ENCODE peak calls at places on chromosomes 4 and X, in four cellular contexts. K is left ventricle myocardium inferior, C is BJ, B is body of pancreas. J is an unnamed sample.

GRCh38 chrX:150365051-150365952 is 2.2 kb downstream of the MAMLD1 start:
- DNase-seq in C (no peak), B (peak), K (peak), J (no peak)

GRCh38 chrX:104864296-104864695 is 298.3 kb downstream of the IL1RAPL2 start:
- DNase-seq in K (no peak), B (no peak), C (no peak), J (no peak)

GRCh38 chr4:151204925-151205524 is 71.9 kb upstream of the PRSS48 start:
- DNase-seq in K (no peak), C (no peak), B (no peak), J (no peak)

GRCh38 chr4:184889683-184890082 is 63.9 kb upstream of the ACSL1 start:
- DNase-seq in C (no peak), B (no peak), K (no peak), J (no peak)

GRCh38 chrX:145393702-145394235 is 146.5 kb downstream of the SPANXN1 start:
- DNase-seq in C (no peak), B (no peak), K (no peak), J (no peak)

GRCh38 chr4:182738283-182739047 is 178.7 kb downstream of the DCTD start:
- DNase-seq in K (no peak), B (no peak), C (no peak), J (peak)

GRCh38 chr4:168199262-168199957 is 107.1 kb downstream of the ANXA10 start:
- DNase-seq in C (no peak), B (no peak), K (no peak), J (no peak)

GRCh38 chr4:182449186-182449880 is 206.1 kb downstream of the TENM3 start:
- DNase-seq in K (no peak), B (no peak), C (no peak), J (peak)

GRCh38 chrX:17826609-17827496 is 34.2 kb downstream of the RAI2 start:
- DNase-seq in C (no peak), K (no peak), B (no peak), J (no peak)

GRCh38 chr4:165922747-165923146 is 49.7 kb downstream of the TLL1 start:
- DNase-seq in B (no peak), C (no peak), K (no peak), J (no peak)

GRCh38 chrX:153870791-153871360 is 15.1 kb downstream of the L1CAM start:
- DNase-seq in B (no peak), C (no peak), K (no peak), J (no peak)

GRCh38 chr4:181294421-181294820 is 948.8 kb upstream of the TENM3 start:
- DNase-seq in C (no peak), K (no peak), B (no peak), J (no peak)

GRCh38 chrX:63746278-63746677 is 38.7 kb downstream of the ARHGEF9 start:
- DNase-seq in B (no peak), K (no peak), C (no peak), J (no peak)

GRCh38 chr4:76449362-76449767 is 14.3 kb downstream of the SHROOM3 start:
- DNase-seq in C (no peak), B (no peak), K (no peak), J (no peak)

GRCh38 chr4:41785665-41786064 is 37.1 kb upstream of the PHOX2B start:
- DNase-seq in B (no peak), C (no peak), K (no peak), J (no peak)

GRCh38 chr4:114077610-114078009 is 98.2 kb upstream of the ARSJ start:
- DNase-seq in C (peak), B (no peak), K (no peak), J (peak)

GRCh38 chrX:48083706-48084105 is 12.3 kb upstream of the ZNF630 start:
- DNase-seq in B (no peak), K (no peak), C (no peak), J (no peak)

GRCh38 chrX:41275661-41276609 is 58.0 kb upstream of the DDX3X start:
- DNase-seq in K (peak), C (no peak), B (peak), J (peak)

GRCh38 chr4:171896426-171896825 is 83.2 kb downstream of the GALNTL6 start:
- DNase-seq in K (no peak), C (no peak), B (no peak), J (no peak)

GRCh38 chr4:101621120-101621519 is 169.4 kb upstream of the BANK1 start:
- DNase-seq in C (peak), B (no peak), K (no peak), J (peak)

DNA sequence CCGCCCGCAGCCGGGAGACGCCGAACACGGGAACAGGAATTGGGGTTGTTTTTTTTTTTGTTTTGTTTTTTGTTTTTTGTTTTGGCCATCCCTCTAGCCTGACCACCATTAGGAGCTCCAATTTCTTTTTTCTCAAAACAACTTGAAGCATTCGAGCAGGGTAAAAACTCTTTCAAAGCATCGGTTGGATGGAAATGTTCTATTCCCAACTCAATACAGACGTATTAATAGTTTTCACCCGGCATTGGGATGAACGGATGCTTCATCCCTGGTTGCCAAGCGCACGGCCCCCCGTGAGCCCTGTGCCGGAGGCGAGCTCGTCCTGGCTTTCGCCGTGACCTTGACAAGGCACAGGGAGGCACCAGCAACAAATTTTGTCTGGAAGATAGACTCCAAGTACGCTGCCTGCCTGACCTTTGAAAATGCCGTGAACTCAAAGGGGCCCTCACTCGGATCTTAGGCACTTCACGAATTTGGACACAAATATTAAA is 352 bp upstream of the MAP3K15 start:
- DNase-seq in B (no peak), K (no peak), C (no peak), J (no peak)
- TF ChIP-seq CTCF in B (no peak), K (peak), C (no peak), J (no peak)

GRCh38 chr4:18250564-18250963 is 229.0 kb upstream of the LCORL start:
- DNase-seq in C (no peak), K (no peak), B (no peak), J (no peak)
- TF ChIP-seq CTCF in C (no peak), K (no peak), B (no peak), J (no peak)

GRCh38 chr4:188370781-188371180 is 231.5 kb downstream of the TRIML1 start:
- DNase-seq in C (no peak), B (no peak), K (no peak), J (no peak)

GRCh38 chr4:188372051-188372450 is 232.8 kb downstream of the TRIML1 start:
- DNase-seq in C (no peak), K (no peak), B (no peak), J (peak)

GRCh38 chr4:188374870-188375269 is 235.6 kb downstream of the TRIML1 start:
- DNase-seq in C (no peak), B (no peak), K (no peak), J (no peak)

DNA sequence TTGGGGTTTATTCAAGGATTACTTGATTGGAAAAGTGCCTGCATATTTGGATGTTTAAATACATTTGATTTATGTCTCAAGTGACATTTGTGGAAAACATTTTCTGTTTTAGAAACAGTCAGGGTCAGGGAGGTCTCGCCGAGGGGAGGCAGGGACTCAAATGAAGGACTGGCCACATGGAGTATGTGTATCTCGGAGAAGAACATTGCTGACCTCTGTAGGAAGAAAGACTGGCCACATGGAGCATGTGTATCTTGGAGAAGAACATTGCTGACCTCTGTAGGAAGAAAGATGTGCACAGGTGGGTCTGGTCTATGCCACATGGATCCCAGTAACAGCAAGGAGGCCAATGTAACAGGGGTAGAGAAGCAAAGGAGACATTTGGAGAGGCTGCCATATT is 233.6 kb downstream of the TRIML1 start:
- DNase-seq in C (no peak), K (no peak), B (no peak), J (no peak)
- TF ChIP-seq CTCF in C (no peak), K (no peak), B (no peak), J (no peak)

GRCh38 chr4:116143221-116143620 is 942.2 kb downstream of the TRAM1L1 start:
- DNase-seq in K (no peak), C (no peak), B (no peak), J (no peak)
- TF ChIP-seq CTCF in K (no peak), C (no peak), B (no peak), J (no peak)